ENCODE peak calls at places on chromosomes 3 and 15, in four cellular contexts. N is activated naive CD8-positive, alpha-beta T cell treated with anti-CD3 and anti-CD28 coated beads for 36 hours; H is CD4-positive, CD25-positive, alpha-beta regulatory T cell; Z is small intestine. W is an unnamed sample.
A peak's percentile ranks its signal among the peaks of the same experiment; 100 is the strongest.

GRCh38 chr3:129553171-129553570 is 10.2 kb downstream of the H1-8 start:
- DNase-seq in N (no peak), H (no peak), Z (no peak), W (no peak)

GRCh38 chr3:178194547-178194946 is 341.7 kb upstream of the KCNMB2 start:
- DNase-seq in N (no peak), Z (no peak), H (no peak), W (no peak)

GRCh38 chr15:49895337-49896223 is 223.5 kb downstream of the ATP8B4 start:
- DNase-seq in N (no peak), Z (no peak), H (no peak), W (no peak)

GRCh38 chr3:38084969-38085942 is 46.2 kb downstream of the DLEC1 start:
- DNase-seq in N (peak; percentile 19), H (no peak), Z (no peak), W (no peak)

GRCh38 chr3:189961525-189962161 is 159.1 kb downstream of the P3H2 start:
- DNase-seq in Z (peak; percentile 78), N (peak; percentile 67), H (peak; percentile 65), W (peak; percentile 58)

GRCh38 chr3:146159616-146160232 is 1.3 kb downstream of the PLOD2 start:
- DNase-seq in Z (peak; percentile 25), N (no peak), H (no peak), W (no peak)

GRCh38 chr3:156576887-156577427 is 22.0 kb upstream of the SSR3 start:
- DNase-seq in Z (no peak), H (no peak), N (no peak), W (no peak)

GRCh38 chr3:67853520-67853919 is 199.1 kb upstream of the SUCLG2 start:
- DNase-seq in H (no peak), Z (no peak), N (no peak), W (no peak)

GRCh38 chr3:194857459-194858113 is 171.9 kb downstream of the FAM43A start:
- DNase-seq in H (no peak), N (no peak), Z (no peak), W (no peak)

GRCh38 chr3:47418167-47419082 is 37.6 kb downstream of the PTPN23 start:
- DNase-seq in N (no peak), Z (no peak), H (no peak), W (no peak)

GRCh38 chr15:86193716-86194408 is 114.2 kb downstream of the AGBL1 start:
- DNase-seq in N (no peak), Z (no peak), H (no peak), W (no peak)

GRCh38 chr15:25250011-25250596 is 188.7 kb downstream of the UBE3A start:
- DNase-seq in H (no peak), Z (no peak), N (no peak), W (no peak)

GRCh38 chr3:195153121-195153520 is 117.8 kb downstream of the XXYLT1 start:
- DNase-seq in Z (no peak), N (no peak), H (no peak), W (no peak)

GRCh38 chr3:76500746-76501275 is 539.1 kb upstream of the ROBO2 start:
- DNase-seq in H (no peak), Z (no peak), N (no peak), W (no peak)

GRCh38 chr15:63605816-63606215 is 8.6 kb downstream of the FBXL22 start:
- DNase-seq in N (peak; percentile 59), H (peak; percentile 88), Z (peak; percentile 41), W (peak; percentile 48)

GRCh38 chr3:50365080-50365841 is 5.9 kb upstream of the TMEM115 start:
- DNase-seq in H (peak; percentile 95), N (peak; percentile 94), Z (peak; percentile 95), W (peak; percentile 92)

GRCh38 chr3:17091895-17092294 is 207.1 kb downstream of the PLCL2 start:
- DNase-seq in H (no peak), Z (no peak), N (no peak), W (no peak)

GRCh38 chr3:154144825-154145465 is 23.8 kb downstream of the ARHGEF26 start:
- DNase-seq in H (no peak), Z (no peak), N (no peak), W (no peak)

GRCh38 chr3:105233056-105233455 is 133.7 kb upstream of the ALCAM start:
- DNase-seq in Z (no peak), H (no peak), N (no peak), W (no peak)

GRCh38 chr15:92629276-92629974 is 26.1 kb downstream of the FAM174B start:
- DNase-seq in Z (no peak), H (no peak), N (no peak), W (no peak)

GRCh38 chr15:49190586-49190985 is 20.5 kb downstream of the GALK2 start:
- DNase-seq in Z (no peak), H (no peak), N (no peak), W (no peak)

GRCh38 chr15:28888900-28889299 is 3.1 kb downstream of the APBA2 start:
- DNase-seq in N (no peak), Z (no peak), H (no peak), W (no peak)

GRCh38 chr3:111582114-111582461 is 13.1 kb downstream of the ZBED2 start:
- DNase-seq in H (no peak), N (no peak), Z (no peak), W (no peak)

GRCh38 chr3:157073810-157074209 is 86.1 kb downstream of the CCNL1 start:
- DNase-seq in N (no peak), Z (no peak), H (no peak), W (no peak)

GRCh38 chr3:129650256-129650872 is 43.9 kb upstream of the PLXND1 start:
- DNase-seq in H (peak; percentile 76), N (peak; percentile 51), Z (peak; percentile 63), W (peak; percentile 34)

GRCh38 chr3:171277456-171278406 is 182.5 kb downstream of the TNIK start:
- DNase-seq in Z (no peak), N (no peak), H (no peak), W (no peak)

GRCh38 chr3:42639192-42639591 is 14.3 kb upstream of the ZBTB47 start:
- DNase-seq in N (no peak), H (no peak), Z (no peak), W (no peak)

GRCh38 chr3:77319711-77320110 is 279.8 kb downstream of the ROBO2 start:
- DNase-seq in Z (no peak), N (no peak), H (no peak), W (no peak)